ENCODE peak calls at places on chromosomes 7 and 10, in four cellular contexts. One of them, this sample, is unnamed.
A peak's percentile ranks its signal among the peaks of the same experiment; 100 is the strongest.

GRCh38 chr10:130215076-130215917 is 79.1 kb downstream of the GLRX3 start:
- DNase-seq in left lung: peak; percentile 58
- DNase-seq in adrenal gland: no peak
- DNase-seq in cardiac muscle cell: no peak
- DNase-seq in this sample: no peak

GRCh38 chr10:94361161-94361794 is 1.5 kb downstream of the NOC3L start:
- DNase-seq in adrenal gland: peak; percentile 61
- DNase-seq in left lung: no peak
- DNase-seq in cardiac muscle cell: no peak
- DNase-seq in this sample: no peak

GRCh38 chr7:92973964-92974363 is 137.6 kb upstream of the CDK6 start:
- DNase-seq in cardiac muscle cell: no peak
- DNase-seq in adrenal gland: no peak
- DNase-seq in left lung: no peak
- DNase-seq in this sample: no peak

GRCh38 chr7:15463801-15464761 is 97.7 kb downstream of the AGMO start:
- DNase-seq in cardiac muscle cell: no peak
- DNase-seq in adrenal gland: no peak
- DNase-seq in left lung: no peak
- DNase-seq in this sample: no peak

GRCh38 chr10:63192826-63193225 is 59.7 kb downstream of the NRBF2 start:
- DNase-seq in left lung: no peak
- DNase-seq in adrenal gland: no peak
- DNase-seq in cardiac muscle cell: no peak
- DNase-seq in this sample: no peak

GRCh38 chr7:128042027-128042426 is 10.8 kb upstream of the LRRC4 start:
- DNase-seq in adrenal gland: no peak
- DNase-seq in left lung: no peak
- DNase-seq in cardiac muscle cell: no peak
- DNase-seq in this sample: no peak

GRCh38 chr7:99786726-99787300 is 2.8 kb upstream of the CYP3A4 start:
- DNase-seq in cardiac muscle cell: no peak
- DNase-seq in left lung: no peak
- DNase-seq in adrenal gland: no peak
- DNase-seq in this sample: no peak

GRCh38 chr10:43055217-43055616 is 21.7 kb upstream of the RET start:
- DNase-seq in cardiac muscle cell: no peak
- DNase-seq in left lung: no peak
- DNase-seq in adrenal gland: no peak
- DNase-seq in this sample: no peak

GRCh38 chr10:123621492-123621891 is 44.7 kb upstream of the GPR26 start:
- DNase-seq in left lung: no peak
- DNase-seq in cardiac muscle cell: no peak
- DNase-seq in adrenal gland: no peak
- DNase-seq in this sample: no peak

DNA sequence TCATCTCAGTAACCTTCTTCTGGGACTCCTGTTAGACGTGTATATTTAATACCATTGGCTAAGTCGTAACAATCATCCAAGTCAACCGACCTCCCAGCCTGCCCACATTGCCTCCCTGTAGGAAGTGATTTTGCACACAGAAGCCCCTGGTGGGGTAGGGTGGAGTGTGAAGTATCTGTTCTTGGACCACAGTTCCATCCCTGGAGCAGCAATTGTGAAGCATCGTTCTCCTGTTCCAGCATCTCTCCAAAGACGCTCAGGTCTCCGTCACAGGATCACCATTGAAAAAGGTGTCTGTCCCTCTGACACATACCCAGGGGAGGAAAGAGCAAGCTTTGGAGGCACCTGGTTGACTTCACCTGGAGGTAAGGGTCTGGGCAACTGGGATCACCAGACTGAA is 72.9 kb downstream of the CCDC3 start:
- DNase-seq in cardiac muscle cell: no peak
- DNase-seq in left lung: no peak
- DNase-seq in adrenal gland: no peak
- DNase-seq in this sample: no peak
- H3K27ac ChIP-seq in cardiac muscle cell: no peak overlapping the region
- H3K27ac ChIP-seq in left lung: no peak overlapping the region
- H3K27ac ChIP-seq in adrenal gland: no peak overlapping the region
- H3K27ac ChIP-seq in this sample: no peak overlapping the region

DNA sequence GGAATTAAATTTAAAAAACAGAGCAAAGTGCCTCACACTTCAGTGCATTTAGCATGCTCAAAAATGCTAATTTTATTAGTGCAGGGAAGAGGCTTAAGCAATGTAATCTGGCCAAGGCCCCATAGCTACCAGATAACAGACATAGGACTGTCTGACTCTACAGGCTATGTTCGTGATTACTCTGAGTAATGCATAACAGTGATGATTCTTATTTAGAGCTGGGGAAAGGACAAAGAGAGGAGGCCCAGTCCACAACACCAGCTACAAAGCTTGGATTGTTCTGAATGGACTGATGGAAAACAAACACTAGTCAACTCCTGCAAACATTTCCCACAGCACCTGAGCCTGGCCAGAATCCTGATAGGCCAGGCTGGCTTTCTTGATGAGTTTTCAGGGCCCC is 8.4 kb upstream of the CH25H start:
- DNase-seq in adrenal gland: no peak
- DNase-seq in cardiac muscle cell: no peak
- DNase-seq in left lung: no peak
- DNase-seq in this sample: no peak
- H3K27ac ChIP-seq in adrenal gland: no peak overlapping the region
- H3K27ac ChIP-seq in cardiac muscle cell: no peak overlapping the region
- H3K27ac ChIP-seq in left lung: no peak overlapping the region
- H3K27ac ChIP-seq in this sample: no peak overlapping the region

DNA sequence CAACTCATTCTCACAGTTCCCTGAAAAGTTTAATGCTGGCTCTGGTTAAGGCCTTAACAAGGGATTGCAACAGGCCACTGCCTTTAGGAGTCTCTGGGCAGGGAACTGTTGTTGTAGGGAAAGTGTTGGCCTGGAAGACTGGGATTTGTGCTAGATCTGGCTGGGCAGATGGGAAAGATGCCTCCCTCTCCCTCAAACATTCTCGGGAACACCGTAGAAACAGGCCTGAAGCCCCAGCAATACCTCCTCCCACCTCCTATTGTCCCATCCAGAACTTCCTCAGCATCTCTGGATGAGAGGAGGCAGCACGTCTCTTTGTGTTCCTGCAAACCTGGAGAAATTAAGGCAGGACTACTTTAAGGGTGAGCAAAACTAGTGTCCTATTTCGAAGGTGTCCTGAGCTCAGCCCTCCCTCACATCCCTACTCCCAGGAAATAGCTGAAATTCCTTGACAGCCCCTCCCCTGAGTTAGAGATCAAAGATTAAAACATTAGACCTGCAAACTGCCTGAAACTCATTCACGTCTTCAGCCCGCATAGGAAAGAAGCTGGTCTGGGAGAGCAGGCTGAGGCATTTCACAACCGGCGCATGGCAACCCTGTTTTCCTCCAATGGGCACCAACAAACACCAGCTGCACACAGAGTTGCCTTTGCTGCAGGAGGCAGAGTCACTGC is 10.9 kb upstream of the MAP3K8 start:
- DNase-seq in cardiac muscle cell: no peak
- DNase-seq in adrenal gland: no peak
- DNase-seq in left lung: peak; percentile 80
- DNase-seq in this sample: peak; percentile 81
- H3K27ac ChIP-seq in cardiac muscle cell: peak overlapping the region; percentile 20
- H3K27ac ChIP-seq in adrenal gland: peak overlapping the region; percentile 27
- H3K27ac ChIP-seq in left lung: peak overlapping the region; percentile 50
- H3K27ac ChIP-seq in this sample: no peak overlapping the region

DNA sequence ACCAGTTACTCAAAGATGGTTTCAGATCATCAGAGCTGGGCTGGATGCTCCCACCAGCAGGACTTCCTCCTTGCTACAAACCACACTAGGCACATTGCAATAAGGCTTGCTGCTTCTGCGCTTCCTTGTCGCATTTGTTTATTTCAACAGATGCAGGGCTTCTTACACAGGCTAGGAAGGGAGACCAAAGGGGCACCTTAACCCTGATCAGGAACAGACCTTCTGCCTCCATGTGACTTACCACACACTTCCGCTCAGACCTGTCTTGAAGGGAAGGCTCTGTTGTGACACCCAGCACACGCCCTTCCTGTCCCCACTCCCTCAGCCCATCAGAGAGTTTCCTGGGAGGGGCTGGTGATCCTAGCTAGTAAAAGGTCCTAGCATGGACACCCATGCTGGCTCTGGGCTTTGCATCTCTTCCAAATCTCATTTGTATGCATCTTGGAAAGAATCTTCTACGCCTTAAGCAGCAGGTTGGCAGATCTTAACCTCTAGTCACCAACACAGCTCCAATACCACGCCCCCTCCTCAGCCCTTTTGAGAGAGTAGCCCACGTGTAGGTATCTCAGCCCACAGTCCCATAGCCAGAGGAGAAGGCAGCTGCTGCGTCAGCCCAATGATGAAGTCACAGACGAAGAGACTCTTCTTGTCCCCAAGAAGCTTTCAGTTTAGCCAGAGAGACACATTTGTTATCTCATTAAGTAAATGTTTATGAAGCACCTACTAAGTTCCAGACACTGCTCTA is 47.1 kb upstream of the SVIL start:
- DNase-seq in cardiac muscle cell: no peak
- DNase-seq in left lung: peak; percentile 69
- DNase-seq in adrenal gland: no peak
- DNase-seq in this sample: no peak
- H3K27ac ChIP-seq in cardiac muscle cell: no peak overlapping the region
- H3K27ac ChIP-seq in left lung: no peak overlapping the region
- H3K27ac ChIP-seq in adrenal gland: no peak overlapping the region
- H3K27ac ChIP-seq in this sample: no peak overlapping the region

DNA sequence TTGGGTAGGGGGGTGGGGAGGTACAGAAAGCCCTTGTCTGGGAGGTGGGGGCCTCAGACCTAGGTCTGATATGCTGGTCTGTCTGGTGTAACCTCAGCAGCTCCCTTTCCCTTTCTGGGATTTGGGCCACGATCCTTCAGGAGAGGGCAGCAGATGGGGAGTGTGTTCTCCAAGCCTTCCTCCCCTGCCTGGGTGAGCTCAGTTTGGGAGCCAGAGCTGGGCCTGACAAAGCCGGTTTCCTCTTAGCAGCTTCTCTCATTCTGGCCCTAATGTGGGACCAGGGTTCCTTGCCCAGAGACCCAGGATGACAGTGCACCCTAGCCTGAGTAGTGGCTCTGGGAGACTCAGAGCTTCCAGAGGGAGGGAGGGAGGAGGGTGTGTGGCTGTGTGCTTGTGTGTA is 96.3 kb downstream of the ZMIZ1 start:
- DNase-seq in adrenal gland: no peak
- DNase-seq in left lung: no peak
- DNase-seq in cardiac muscle cell: no peak
- DNase-seq in this sample: no peak
- H3K27ac ChIP-seq in adrenal gland: no peak overlapping the region
- H3K27ac ChIP-seq in left lung: peak overlapping the region; percentile 7
- H3K27ac ChIP-seq in cardiac muscle cell: peak overlapping the region; percentile 58
- H3K27ac ChIP-seq in this sample: peak overlapping the region; percentile 74

GRCh38 chr7:141701489-141702046 is 398 bp downstream of the DENND11 start:
- DNase-seq in left lung: peak; percentile 81
- DNase-seq in adrenal gland: peak; percentile 37
- DNase-seq in cardiac muscle cell: peak; percentile 68
- DNase-seq in this sample: peak; percentile 85

GRCh38 chr7:141704112-141704511 is 2.1 kb upstream of the DENND11 start:
- DNase-seq in left lung: no peak
- DNase-seq in adrenal gland: no peak
- DNase-seq in cardiac muscle cell: no peak
- DNase-seq in this sample: no peak

GRCh38 chr7:141702047-141702567 is at the start of gene DENND11:
- DNase-seq in left lung: peak; percentile 89
- DNase-seq in cardiac muscle cell: peak; percentile 83
- DNase-seq in adrenal gland: peak; percentile 53
- DNase-seq in this sample: peak; percentile 82

GRCh38 chr7:141704741-141705140 is 2.8 kb upstream of the DENND11 start:
- DNase-seq in adrenal gland: no peak
- DNase-seq in cardiac muscle cell: no peak
- DNase-seq in left lung: no peak
- DNase-seq in this sample: no peak

DNA sequence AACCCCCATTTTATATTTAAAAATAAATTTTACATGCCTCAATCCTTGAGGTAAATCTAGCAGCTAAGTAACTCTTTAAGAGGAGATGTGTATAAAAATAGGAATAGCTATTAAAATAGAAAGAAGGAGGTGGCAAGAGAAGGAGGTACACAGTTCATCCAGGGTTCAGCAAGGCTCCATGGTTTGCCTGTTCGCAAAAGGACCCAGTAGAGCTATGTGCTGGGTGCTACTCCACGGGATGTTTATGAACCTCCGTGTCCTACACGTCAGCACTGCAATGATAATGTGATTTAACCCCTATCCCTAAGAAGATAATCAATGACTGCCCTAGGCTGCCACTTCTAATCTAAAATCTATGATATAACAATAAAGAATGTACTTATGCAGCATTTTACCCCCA is 926 bp upstream of the DENND11 start:
- DNase-seq in left lung: no peak
- DNase-seq in adrenal gland: no peak
- DNase-seq in cardiac muscle cell: no peak
- DNase-seq in this sample: no peak
- H3K27ac ChIP-seq in left lung: no peak overlapping the region
- H3K27ac ChIP-seq in adrenal gland: no peak overlapping the region
- H3K27ac ChIP-seq in cardiac muscle cell: no peak overlapping the region
- H3K27ac ChIP-seq in this sample: no peak overlapping the region

DNA sequence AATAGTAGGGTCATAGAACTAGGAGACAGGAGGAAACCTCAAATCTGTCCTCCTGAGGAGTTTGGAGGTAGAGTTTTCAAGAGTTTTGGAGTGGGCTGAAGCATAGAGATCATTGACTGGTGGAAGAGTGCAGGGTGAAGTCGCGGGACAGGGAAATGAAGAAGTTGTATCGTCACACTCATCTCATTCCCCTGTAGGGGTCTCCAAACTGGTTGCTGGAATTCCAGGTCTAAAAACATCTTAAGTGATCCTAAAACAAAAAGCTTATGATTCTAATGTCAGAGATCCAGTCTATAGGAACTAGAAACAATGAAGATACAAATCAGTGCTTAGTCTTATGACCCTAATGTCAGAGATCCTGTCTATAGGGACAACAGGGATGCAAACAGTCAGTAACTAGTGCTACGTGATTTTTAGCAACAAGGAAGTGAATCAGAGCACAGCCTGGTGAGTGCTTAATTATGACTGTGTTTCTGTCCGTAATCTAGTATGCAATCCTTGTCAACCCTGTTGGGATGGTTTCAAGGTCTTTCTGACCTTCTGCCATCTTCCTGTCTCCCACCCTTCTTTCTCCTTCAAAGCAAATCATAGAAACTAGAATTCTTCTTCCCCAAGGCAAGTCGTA is 139.4 kb downstream of the SKIDA1 start:
- DNase-seq in adrenal gland: no peak
- DNase-seq in left lung: no peak
- DNase-seq in cardiac muscle cell: no peak
- DNase-seq in this sample: no peak
- H3K27ac ChIP-seq in adrenal gland: no peak overlapping the region
- H3K27ac ChIP-seq in left lung: no peak overlapping the region
- H3K27ac ChIP-seq in cardiac muscle cell: no peak overlapping the region
- H3K27ac ChIP-seq in this sample: no peak overlapping the region